ENCODE peak calls at places on chromosomes 2 and 18, in ten cellular contexts. N is GM12865; B is kidney; L is effector memory CD8-positive, alpha-beta T cell; R is neuronal stem cell; A is Daoy; Q is HCT116; M is T-helper 2 cell; K is activated T-helper 1 cell treated with Interleukin-2 at 50 U/mL for 16 hours; X is mesenchymal stem cell. F is an unnamed sample.
A peak's percentile ranks its signal among the peaks of the same experiment; 100 is the strongest.

GRCh38 chr2:19028617-19029016 is 329.8 kb downstream of the OSR1 start:
- DNase-seq in N (no peak), B (no peak), L (no peak), R (no peak), A (no peak), Q (no peak), M (no peak), K (no peak), X (no peak), F (no peak)

GRCh38 chr2:241228081-241228859 is 39.8 kb downstream of the ANO7 start:
- DNase-seq in N (no peak), B (peak; percentile 51), L (no peak), R (no peak), A (no peak), Q (no peak), M (no peak), K (no peak), X (no peak), F (no peak)

GRCh38 chr18:9233771-9234440 is 97.3 kb downstream of the ANKRD12 start:
- DNase-seq in N (no peak), B (peak; percentile 37), L (no peak), R (no peak), A (no peak), Q (no peak), M (no peak), K (no peak), X (no peak), F (no peak)

GRCh38 chr2:177708106-177708505 is 315.5 kb downstream of the AGPS start:
- DNase-seq in N (no peak), B (no peak), L (no peak), R (no peak), A (no peak), Q (no peak), M (no peak), K (no peak), X (no peak), F (no peak)

GRCh38 chr2:149903626-149904025 is 316.1 kb upstream of the MMADHC start:
- DNase-seq in N (no peak), B (no peak), L (no peak), R (no peak), A (no peak), Q (no peak), M (no peak), K (no peak), X (no peak), F (no peak)

GRCh38 chr2:117980381-117980780 is 33.5 kb downstream of the CCDC93 start:
- DNase-seq in N (no peak), B (no peak), L (no peak), R (no peak), A (peak; percentile 57), Q (no peak), M (no peak), K (no peak), X (peak; percentile 16), F (no peak)

GRCh38 chr2:103284750-103285149 is 522.9 kb downstream of the TMEM182 start:
- DNase-seq in N (no peak), B (no peak), L (no peak), R (no peak), A (no peak), Q (no peak), M (no peak), K (no peak), X (no peak), F (no peak)

GRCh38 chr18:10135302-10135926 is 221.6 kb downstream of the VAPA start:
- DNase-seq in N (no peak), B (no peak), L (no peak), R (no peak), A (no peak), Q (no peak), M (no peak), K (no peak), X (no peak), F (no peak)

GRCh38 chr2:188713961-188714360 is 260.2 kb upstream of the COL3A1 start:
- DNase-seq in N (no peak), B (no peak), L (no peak), R (no peak), A (no peak), Q (no peak), M (no peak), K (no peak), X (no peak), F (no peak)